ENCODE peak calls at places on chromosome 19, in five cellular contexts. V is HCT116, K is omental fat pad, D is upper lobe of right lung, Q is breast epithelium. Y is an unnamed sample.
A peak's percentile ranks its signal among the peaks of the same experiment; 100 is the strongest.

GRCh38 chr19:2478756-2479555 is 3.0 kb downstream of the GADD45B start:
- DNase-seq in Q (peak; percentile 90), K (peak; percentile 63), V (no peak), D (peak; percentile 90), Y (no peak)

GRCh38 chr19:29454109-29454508 is 71.7 kb upstream of the VSTM2B start:
- DNase-seq in V (no peak), K (no peak), D (peak; percentile 43), Q (no peak), Y (no peak)

GRCh38 chr19:8221161-8221560 is 12.0 kb downstream of the CERS4 start:
- DNase-seq in D (peak; percentile 73), V (no peak), Q (peak; percentile 96), K (no peak), Y (no peak)

GRCh38 chr19:44745386-44745831 is 3.1 kb upstream of the BCL3 start:
- DNase-seq in D (peak; percentile 77), Q (peak; percentile 66), K (no peak), V (peak; percentile 26), Y (no peak)

GRCh38 chr19:2337329-2337707 is 8.8 kb downstream of the SPPL2B start:
- DNase-seq in V (no peak), D (no peak), K (no peak), Q (no peak), Y (no peak)

GRCh38 chr19:7497292-7497691 is 8.5 kb upstream of the PEX11G start:
- DNase-seq in V (no peak), Q (no peak), K (no peak), D (no peak), Y (no peak)

GRCh38 chr19:47542030-47542475 is 27.2 kb upstream of the NAPA start:
- DNase-seq in D (no peak), V (no peak), K (no peak), Q (no peak), Y (no peak)

GRCh38 chr19:44643605-44644390 is at the start of gene PVR:
- DNase-seq in V (no peak), D (peak; percentile 91), K (peak; percentile 32), Q (peak; percentile 54), Y (peak; percentile 88)

GRCh38 chr19:2034729-2035589 is 16.1 kb downstream of the MKNK2 start:
- DNase-seq in K (no peak), D (peak; percentile 89), Q (no peak), V (peak; percentile 87), Y (no peak)

GRCh38 chr19:11024259-11024658 is 63.4 kb downstream of the SMARCA4 start:
- DNase-seq in D (no peak), V (no peak), K (no peak), Q (no peak), Y (no peak)

GRCh38 chr19:16655727-16656126 is 4.2 kb downstream of the SMIM7 start:
- DNase-seq in D (no peak), Q (no peak), K (no peak), V (no peak), Y (peak; percentile 60)

GRCh38 chr19:54464624-54465266 is 1.2 kb upstream of the LENG9 start:
- DNase-seq in D (peak; percentile 97), V (peak; percentile 69), K (peak; percentile 79), Q (peak; percentile 92), Y (peak; percentile 81)

GRCh38 chr19:3369337-3370213 is 3.2 kb downstream of the NFIC start:
- DNase-seq in K (no peak), V (no peak), Q (no peak), D (peak; percentile 80), Y (no peak)

GRCh38 chr19:29467824-29468401 is 57.9 kb upstream of the VSTM2B start:
- DNase-seq in V (peak; percentile 41), Q (no peak), D (no peak), K (no peak), Y (no peak)

GRCh38 chr19:14505488-14506239 is 9.7 kb upstream of the GIPC1 start:
- DNase-seq in K (no peak), D (peak; percentile 90), Q (peak; percentile 70), V (peak; percentile 82), Y (no peak)

GRCh38 chr19:45306522-45307027 is 16.1 kb downstream of the CKM start:
- DNase-seq in K (no peak), V (no peak), Q (no peak), D (no peak), Y (no peak)

GRCh38 chr19:5585461-5586299 is 17.9 kb upstream of the TINCR start:
- DNase-seq in K (no peak), D (no peak), V (no peak), Q (no peak), Y (no peak)

GRCh38 chr19:43997631-43998290 is 5.0 kb upstream of the ZNF230 start:
- DNase-seq in D (no peak), Q (no peak), K (no peak), V (no peak), Y (no peak)

GRCh38 chr19:31303262-31303815 is 45.9 kb downstream of the TSHZ3 start:
- DNase-seq in D (peak; percentile 51), K (no peak), V (no peak), Q (no peak), Y (no peak)

GRCh38 chr19:8224394-8225145 is 15.4 kb downstream of the CERS4 start:
- DNase-seq in K (no peak), V (no peak), D (no peak), Q (no peak), Y (no peak)

GRCh38 chr19:27972291-27973040 is 1240.5 kb downstream of the UQCRFS1 start:
- DNase-seq in Q (no peak), V (no peak), D (no peak), K (no peak), Y (no peak)

GRCh38 chr19:45187421-45188100 is 9.0 kb downstream of the BLOC1S3 start:
- DNase-seq in V (no peak), K (no peak), Q (no peak), D (no peak), Y (peak; percentile 57)

GRCh38 chr19:14542721-14543328 is 13.4 kb downstream of the TECR start:
- DNase-seq in D (no peak), V (no peak), K (no peak), Q (no peak), Y (no peak)

GRCh38 chr19:54392078-54392477 is 23.2 kb upstream of the TTYH1 start:
- DNase-seq in Q (no peak), V (no peak), K (no peak), D (no peak), Y (no peak)

GRCh38 chr19:30719189-30719990 is 347.2 kb downstream of the ZNF536 start:
- DNase-seq in K (no peak), D (peak; percentile 75), V (no peak), Q (no peak), Y (peak; percentile 64)

GRCh38 chr19:45515081-45515624 is 7.9 kb downstream of the VASP start:
- DNase-seq in D (peak; percentile 74), V (no peak), Q (no peak), K (no peak), Y (no peak)

GRCh38 chr19:16074488-16075365 is 1.6 kb upstream of the TPM4 start:
- DNase-seq in Q (no peak), K (no peak), D (peak; percentile 50), V (no peak), Y (no peak)

GRCh38 chr19:17479325-17479791 is 9.0 kb downstream of the SLC27A1 start:
- DNase-seq in Q (no peak), V (no peak), D (no peak), K (no peak), Y (no peak)

GRCh38 chr19:2358548-2359173 is 1.4 kb upstream of the TMPRSS9 start:
- DNase-seq in Q (no peak), K (no peak), V (no peak), D (no peak), Y (no peak)

GRCh38 chr19:16216744-16217670 is 19.3 kb downstream of the AP1M1 start:
- DNase-seq in K (no peak), Q (no peak), V (no peak), D (no peak), Y (no peak)

GRCh38 chr19:13835791-13836723 is 40.8 kb downstream of the ZSWIM4 start:
- DNase-seq in D (peak; percentile 77), V (no peak), Q (no peak), K (no peak), Y (no peak)

GRCh38 chr19:989381-990081 is 5.4 kb downstream of the WDR18 start:
- DNase-seq in V (no peak), D (no peak), Q (no peak), K (no peak), Y (no peak)
- TF ChIP-seq CTCF in V (peak; percentile 50), D (no peak), Q (no peak), K (no peak), Y (no peak)

GRCh38 chr19:41456342-41456918 is 13.5 kb downstream of the ERICH4 start:
- DNase-seq in Q (no peak), K (no peak), D (no peak), V (no peak), Y (no peak)

GRCh38 chr19:41449865-41450178 is 6.9 kb downstream of the ERICH4 start:
- DNase-seq in D (no peak), K (no peak), V (no peak), Q (no peak), Y (no peak)

GRCh38 chr19:41457241-41457640 is 14.3 kb downstream of the ERICH4 start:
- DNase-seq in K (no peak), Q (no peak), D (no peak), V (no peak), Y (no peak)

GRCh38 chr19:41449079-41449864 is 6.3 kb downstream of the ERICH4 start:
- DNase-seq in K (peak; percentile 54), V (peak; percentile 56), D (peak; percentile 86), Q (peak; percentile 79), Y (peak; percentile 72)

DNA sequence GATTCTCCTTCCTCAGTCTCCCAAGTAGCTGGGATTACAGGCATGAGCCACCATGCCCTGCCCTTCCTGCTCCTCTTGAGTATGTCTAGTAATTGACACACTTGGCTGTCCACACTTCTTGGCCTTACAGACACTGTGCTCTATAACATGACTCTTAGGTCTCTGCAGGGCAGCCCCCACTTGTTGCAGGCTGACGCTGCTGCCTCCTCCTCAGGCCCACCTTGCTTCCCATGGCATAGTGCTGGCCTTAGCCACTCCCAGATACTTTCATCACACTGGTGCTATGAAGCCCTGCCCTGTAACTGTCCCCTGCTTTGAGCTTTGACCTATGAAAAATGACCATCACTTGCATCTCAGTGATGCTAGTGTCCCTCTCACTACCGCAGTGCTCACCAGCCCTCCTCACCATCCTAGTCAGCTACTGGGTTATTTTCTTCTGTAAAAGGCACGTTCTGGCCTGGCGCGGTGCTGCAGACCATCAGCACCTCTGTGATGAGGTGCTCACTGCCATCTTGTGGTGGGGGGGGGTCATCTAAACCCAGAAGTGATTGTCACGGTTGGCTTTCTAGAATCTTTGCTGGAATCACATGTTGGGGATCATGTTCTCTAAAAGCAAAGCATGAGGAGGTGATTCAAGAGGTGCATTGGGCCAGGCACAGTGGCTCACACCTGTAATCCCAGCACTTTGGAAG is 9.8 kb downstream of the ERICH4 start:
- DNase-seq in V (no peak), Q (no peak), D (no peak), K (no peak), Y (no peak)
- TF ChIP-seq CTCF in V (no peak), Q (no peak), D (no peak), K (no peak), Y (no peak)

DNA sequence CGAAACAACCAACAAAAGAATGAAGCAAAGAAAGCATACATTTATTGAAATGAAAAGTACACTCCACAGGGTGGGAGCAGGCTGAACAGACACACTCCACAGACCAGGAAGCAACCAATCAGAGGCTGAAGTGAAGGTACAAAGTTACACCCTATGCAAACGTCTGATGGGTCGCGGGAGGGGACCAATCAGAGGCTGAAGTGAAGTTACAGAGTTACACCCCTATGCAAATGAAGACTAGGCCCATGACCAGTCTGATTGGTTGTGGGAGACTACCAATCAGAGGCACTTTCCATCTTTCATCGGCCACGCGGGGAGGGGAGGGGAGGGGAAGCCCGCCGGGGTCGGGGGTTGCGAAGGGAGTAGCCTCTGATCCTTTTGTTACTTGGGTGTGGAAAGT is 12.4 kb upstream of the FBL start:
- DNase-seq in Q (no peak), D (peak; percentile 68), V (no peak), K (no peak), Y (no peak)
- TF ChIP-seq CTCF in Q (no peak), D (no peak), V (no peak), K (no peak), Y (no peak)

GRCh38 chr19:58519087-58519354 is 589 bp downstream of the ZBTB45 start:
- DNase-seq in V (no peak), Q (peak; percentile 74), D (peak; percentile 83), K (peak; percentile 25), Y (no peak)
- TF ChIP-seq CTCF in V (peak; percentile 75), Q (no peak), D (peak; percentile 58), K (peak; percentile 47), Y (peak; percentile 57)

Y was measured in D721Med.